ENCODE peak calls at places on chromosomes 3 and 15, in five cellular contexts. One of them, this sample, is unnamed.

GRCh38 chr3:187319699-187320302 is 28.3 kb upstream of the MASP1 start:
- DNase-seq in choroid plexus epithelial cell: peak
- DNase-seq in endothelial cell: peak
- DNase-seq in ovary: peak
- DNase-seq in neural crest cell: peak
- DNase-seq in this sample: peak

GRCh38 chr3:60010778-60011177 is 961.0 kb upstream of the CFAP20DC start:
- DNase-seq in choroid plexus epithelial cell: no peak
- DNase-seq in endothelial cell: no peak
- DNase-seq in neural crest cell: no peak
- DNase-seq in ovary: no peak
- DNase-seq in this sample: peak

GRCh38 chr3:186605078-186605477 is 7.8 kb upstream of the AHSG start:
- DNase-seq in neural crest cell: no peak
- DNase-seq in ovary: no peak
- DNase-seq in endothelial cell: no peak
- DNase-seq in choroid plexus epithelial cell: no peak
- DNase-seq in this sample: no peak

GRCh38 chr3:129942296-129942695 is 32.2 kb upstream of the TRH start:
- DNase-seq in endothelial cell: peak
- DNase-seq in neural crest cell: peak
- DNase-seq in ovary: peak
- DNase-seq in choroid plexus epithelial cell: peak
- DNase-seq in this sample: peak

GRCh38 chr3:72310028-72310987 is 525.4 kb upstream of the PROK2 start:
- DNase-seq in choroid plexus epithelial cell: peak
- DNase-seq in neural crest cell: no peak
- DNase-seq in ovary: no peak
- DNase-seq in endothelial cell: peak
- DNase-seq in this sample: no peak

GRCh38 chr3:141239551-141240281 is 8.1 kb downstream of the PXYLP1 start:
- DNase-seq in neural crest cell: no peak
- DNase-seq in ovary: no peak
- DNase-seq in choroid plexus epithelial cell: no peak
- DNase-seq in endothelial cell: no peak
- DNase-seq in this sample: no peak

GRCh38 chr3:4758957-4759656 is 220.1 kb upstream of the BHLHE40 start:
- DNase-seq in ovary: no peak
- DNase-seq in endothelial cell: no peak
- DNase-seq in choroid plexus epithelial cell: no peak
- DNase-seq in neural crest cell: no peak
- DNase-seq in this sample: no peak

GRCh38 chr15:31091531-31091930 is 10.0 kb downstream of the TRPM1 start:
- DNase-seq in endothelial cell: no peak
- DNase-seq in neural crest cell: no peak
- DNase-seq in ovary: no peak
- DNase-seq in choroid plexus epithelial cell: peak
- DNase-seq in this sample: no peak

GRCh38 chr15:59401810-59402569 is 29.3 kb upstream of the MYO1E start:
- DNase-seq in endothelial cell: no peak
- DNase-seq in ovary: no peak
- DNase-seq in choroid plexus epithelial cell: no peak
- DNase-seq in neural crest cell: no peak
- DNase-seq in this sample: no peak

GRCh38 chr3:29515451-29515850 is 234.6 kb downstream of the RBMS3 start:
- DNase-seq in choroid plexus epithelial cell: peak
- DNase-seq in neural crest cell: no peak
- DNase-seq in endothelial cell: no peak
- DNase-seq in ovary: no peak
- DNase-seq in this sample: no peak

GRCh38 chr15:74815121-74815933 is 2.7 kb downstream of the LMAN1L start:
- DNase-seq in neural crest cell: no peak
- DNase-seq in ovary: no peak
- DNase-seq in choroid plexus epithelial cell: no peak
- DNase-seq in endothelial cell: no peak
- DNase-seq in this sample: no peak

GRCh38 chr3:99684678-99685077 is 46.3 kb downstream of the COL8A1 start:
- DNase-seq in choroid plexus epithelial cell: no peak
- DNase-seq in endothelial cell: no peak
- DNase-seq in ovary: no peak
- DNase-seq in neural crest cell: no peak
- DNase-seq in this sample: no peak

GRCh38 chr3:99686469-99686868 is 48.1 kb downstream of the COL8A1 start:
- DNase-seq in endothelial cell: no peak
- DNase-seq in neural crest cell: no peak
- DNase-seq in ovary: no peak
- DNase-seq in choroid plexus epithelial cell: no peak
- DNase-seq in this sample: no peak

GRCh38 chr3:99683876-99684275 is 45.5 kb downstream of the COL8A1 start:
- DNase-seq in neural crest cell: no peak
- DNase-seq in choroid plexus epithelial cell: no peak
- DNase-seq in endothelial cell: no peak
- DNase-seq in ovary: no peak
- DNase-seq in this sample: no peak

GRCh38 chr3:99683465-99683864 is 45.1 kb downstream of the COL8A1 start:
- DNase-seq in ovary: no peak
- DNase-seq in choroid plexus epithelial cell: no peak
- DNase-seq in endothelial cell: no peak
- DNase-seq in neural crest cell: no peak
- DNase-seq in this sample: no peak

DNA sequence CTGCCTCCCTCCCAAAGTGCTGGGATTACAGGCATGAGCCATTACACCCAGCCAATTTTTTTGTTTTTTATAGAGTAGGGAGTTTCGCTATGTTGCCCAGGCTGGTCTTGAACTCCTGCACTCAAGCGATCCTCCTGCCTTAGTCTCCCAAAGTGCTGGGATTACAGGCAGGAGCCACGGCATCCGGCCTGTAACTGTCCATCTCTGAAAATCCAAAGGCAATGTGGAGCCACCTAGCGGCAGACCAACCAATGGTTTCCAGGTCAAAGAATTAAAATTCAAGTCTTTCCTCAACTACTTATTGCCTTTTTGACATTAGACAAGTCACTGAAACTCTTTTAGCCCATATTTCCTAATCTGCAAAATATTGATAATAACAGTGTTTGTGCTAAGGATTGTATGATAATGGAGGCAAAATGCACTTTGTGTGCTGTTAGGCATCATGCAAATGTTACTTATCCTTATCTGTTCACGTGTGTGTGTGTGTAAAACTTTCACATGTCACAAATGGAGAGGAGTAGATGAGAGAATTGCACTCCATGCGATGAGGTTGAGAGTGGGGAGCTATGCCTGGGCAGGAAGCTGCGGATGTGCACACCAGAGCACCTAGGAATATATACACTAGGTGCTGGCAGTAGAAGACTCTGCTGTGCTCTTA is 48.7 kb downstream of the COL8A1 start:
- DNase-seq in endothelial cell: peak
- DNase-seq in choroid plexus epithelial cell: peak
- DNase-seq in neural crest cell: peak
- DNase-seq in ovary: peak
- DNase-seq in this sample: no peak
- TF ChIP-seq CTCF in endothelial cell: peak
- TF ChIP-seq CTCF in choroid plexus epithelial cell: peak
- TF ChIP-seq CTCF in neural crest cell: peak
- TF ChIP-seq CTCF in ovary: peak
- TF ChIP-seq CTCF in this sample: peak

GRCh38 chr3:96706517-96706916 is 107.9 kb upstream of the EPHA6 start:
- DNase-seq in ovary: no peak
- DNase-seq in endothelial cell: no peak
- DNase-seq in neural crest cell: no peak
- DNase-seq in choroid plexus epithelial cell: no peak
- DNase-seq in this sample: no peak

DNA sequence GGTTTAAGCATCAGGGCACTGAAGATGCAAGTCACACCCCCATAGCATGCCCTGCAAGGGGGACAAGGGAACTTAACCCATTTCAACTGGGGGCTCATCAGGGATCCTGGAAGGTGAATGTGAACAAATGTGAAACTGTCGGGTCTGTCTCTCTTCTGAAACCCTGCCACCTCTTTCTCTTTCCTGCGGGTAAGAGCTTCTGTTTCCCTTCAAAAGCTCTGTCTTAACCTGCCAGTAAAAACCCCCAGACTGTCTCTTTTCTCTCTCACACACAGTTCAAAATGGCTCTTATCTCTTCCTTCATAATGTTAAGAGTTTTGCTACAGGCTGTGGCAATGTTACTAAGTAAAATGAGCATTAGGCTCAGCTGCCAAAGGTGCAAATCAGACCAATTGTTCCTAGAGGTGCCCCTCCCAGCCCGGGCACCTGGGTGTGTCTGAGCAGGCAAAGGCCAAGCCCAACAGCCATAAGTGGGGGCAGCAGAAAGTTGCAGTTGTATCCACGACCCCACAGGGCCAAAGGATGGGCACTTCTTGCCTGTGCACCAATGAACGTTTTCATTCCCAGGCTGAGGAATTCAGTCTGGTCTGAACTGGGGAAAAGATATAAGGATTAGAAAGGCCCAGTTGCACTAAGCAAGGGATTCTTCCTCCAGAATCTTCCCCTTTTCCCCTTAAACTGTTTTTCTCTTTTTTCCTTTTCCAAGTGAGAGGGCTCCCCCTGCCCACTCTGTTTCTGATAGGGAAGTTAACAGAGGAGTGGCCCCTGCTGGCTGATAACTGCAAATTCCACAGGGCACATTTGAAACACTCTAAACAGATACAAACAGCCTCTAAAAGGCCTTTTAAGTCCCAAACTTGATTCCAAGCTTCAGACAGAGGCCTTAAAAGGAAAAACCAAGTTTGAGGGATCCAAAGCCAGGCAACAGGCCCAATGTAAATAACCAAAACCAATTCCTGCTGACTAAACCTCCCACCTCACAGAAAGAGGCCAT is 113.8 kb upstream of the EPHA6 start:
- DNase-seq in endothelial cell: peak
- DNase-seq in ovary: no peak
- DNase-seq in choroid plexus epithelial cell: no peak
- DNase-seq in neural crest cell: no peak
- DNase-seq in this sample: no peak
- TF ChIP-seq CTCF in endothelial cell: peak
- TF ChIP-seq CTCF in ovary: no peak
- TF ChIP-seq CTCF in choroid plexus epithelial cell: no peak
- TF ChIP-seq CTCF in neural crest cell: peak
- TF ChIP-seq CTCF in this sample: no peak

GRCh38 chr3:102464261-102464660 is 29.4 kb downstream of the ZPLD1 start:
- DNase-seq in neural crest cell: no peak
- DNase-seq in endothelial cell: no peak
- DNase-seq in ovary: no peak
- DNase-seq in choroid plexus epithelial cell: no peak
- DNase-seq in this sample: no peak

GRCh38 chr3:102471001-102471400 is 36.2 kb downstream of the ZPLD1 start:
- DNase-seq in ovary: no peak
- DNase-seq in choroid plexus epithelial cell: no peak
- DNase-seq in neural crest cell: no peak
- DNase-seq in endothelial cell: peak
- DNase-seq in this sample: no peak

GRCh38 chr3:102460579-102460978 is 25.8 kb downstream of the ZPLD1 start:
- DNase-seq in endothelial cell: no peak
- DNase-seq in ovary: no peak
- DNase-seq in choroid plexus epithelial cell: no peak
- DNase-seq in neural crest cell: no peak
- DNase-seq in this sample: no peak

GRCh38 chr3:102471491-102471890 is 36.7 kb downstream of the ZPLD1 start:
- DNase-seq in choroid plexus epithelial cell: no peak
- DNase-seq in ovary: no peak
- DNase-seq in endothelial cell: no peak
- DNase-seq in neural crest cell: no peak
- DNase-seq in this sample: no peak

DNA sequence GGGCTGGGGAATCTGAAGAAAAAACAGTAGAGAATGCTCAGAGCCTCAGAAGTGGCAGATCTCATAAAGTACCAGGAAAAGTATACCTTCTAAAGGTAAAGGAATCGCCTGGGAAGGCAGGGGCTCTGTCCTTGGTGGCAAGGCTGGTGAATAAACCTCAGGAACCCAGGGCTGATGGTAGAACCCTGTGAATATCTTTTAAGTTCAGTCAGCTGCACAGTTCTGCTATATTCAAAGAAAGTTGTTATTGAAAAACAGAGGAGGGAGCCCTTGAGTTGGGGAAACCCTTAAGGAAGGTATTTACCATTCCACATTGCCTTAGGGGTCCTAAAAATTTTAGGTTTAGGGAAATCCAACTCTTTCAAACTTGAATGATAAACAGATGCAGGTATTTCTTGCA is 31.2 kb downstream of the ZPLD1 start:
- DNase-seq in ovary: no peak
- DNase-seq in choroid plexus epithelial cell: peak
- DNase-seq in neural crest cell: no peak
- DNase-seq in endothelial cell: no peak
- DNase-seq in this sample: no peak
- TF ChIP-seq CTCF in ovary: no peak
- TF ChIP-seq CTCF in choroid plexus epithelial cell: peak
- TF ChIP-seq CTCF in neural crest cell: no peak
- TF ChIP-seq CTCF in endothelial cell: no peak
- TF ChIP-seq CTCF in this sample: no peak

GRCh38 chr3:81955908-81956307 is 194.5 kb upstream of the GBE1 start:
- DNase-seq in neural crest cell: no peak
- DNase-seq in ovary: no peak
- DNase-seq in choroid plexus epithelial cell: no peak
- DNase-seq in endothelial cell: no peak
- DNase-seq in this sample: no peak

GRCh38 chr3:81947359-81947758 is 185.9 kb upstream of the GBE1 start:
- DNase-seq in ovary: no peak
- DNase-seq in endothelial cell: no peak
- DNase-seq in neural crest cell: no peak
- DNase-seq in choroid plexus epithelial cell: no peak
- DNase-seq in this sample: no peak

GRCh38 chr3:81951106-81951505 is 189.7 kb upstream of the GBE1 start:
- DNase-seq in endothelial cell: no peak
- DNase-seq in choroid plexus epithelial cell: no peak
- DNase-seq in neural crest cell: no peak
- DNase-seq in ovary: no peak
- DNase-seq in this sample: no peak
- TF ChIP-seq CTCF in endothelial cell: no peak
- TF ChIP-seq CTCF in choroid plexus epithelial cell: no peak
- TF ChIP-seq CTCF in neural crest cell: no peak
- TF ChIP-seq CTCF in ovary: no peak
- TF ChIP-seq CTCF in this sample: no peak

DNA sequence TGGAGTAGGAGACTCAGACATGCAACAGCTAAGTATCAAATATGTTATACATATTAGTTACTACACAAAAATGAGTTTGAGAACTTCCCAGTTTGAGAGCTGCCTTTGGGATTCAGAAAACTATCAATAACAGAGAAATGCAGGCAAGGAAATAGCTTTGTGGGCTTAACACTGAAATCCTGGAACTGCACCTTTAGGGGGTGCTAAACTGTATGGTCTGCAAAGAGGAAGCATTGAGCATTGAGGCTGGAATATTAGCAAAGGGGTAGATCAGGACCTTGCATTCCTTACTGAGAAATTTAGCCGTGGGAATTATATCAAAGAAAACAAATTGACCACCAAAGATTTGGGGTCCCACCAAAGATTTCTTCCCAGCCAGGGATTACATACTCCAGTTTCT is 580.0 kb downstream of the ZNF385D start:
- DNase-seq in choroid plexus epithelial cell: peak
- DNase-seq in neural crest cell: peak
- DNase-seq in ovary: no peak
- DNase-seq in endothelial cell: peak
- DNase-seq in this sample: no peak
- TF ChIP-seq CTCF in choroid plexus epithelial cell: peak
- TF ChIP-seq CTCF in neural crest cell: peak
- TF ChIP-seq CTCF in ovary: no peak
- TF ChIP-seq CTCF in endothelial cell: peak
- TF ChIP-seq CTCF in this sample: no peak

This sample was measured in natural killer cell.